ENCODE peak calls at places on chromosomes 3 and 15, in seven cellular contexts. Y is AML-193; A is iPS-NIHi11; N is neural progenitor cell; B is stimulated activated CD8-positive, alpha-beta memory T cell treated with anti-CD3 and anti-CD28 coated beads, Interleukin-15, amount 100 ng/mL, for 24 hours; W is T follicular helper cell; P is HTR-8/SVneo. M is an unnamed sample.
A peak's percentile ranks its signal among the peaks of the same experiment; 100 is the strongest.

GRCh38 chr15:77839970-77840609 is 207.4 kb upstream of the LINGO1 start:
- DNase-seq in Y (no peak), A (no peak), N (no peak), B (no peak), W (no peak), P (no peak), M (no peak)

GRCh38 chr15:41981373-41982132 is 9.2 kb upstream of the EHD4 start:
- DNase-seq in Y (no peak), A (no peak), N (no peak), B (no peak), W (no peak), P (no peak), M (no peak)

GRCh38 chr3:11835028-11835639 is 11.6 kb downstream of the TAMM41 start:
- DNase-seq in Y (peak; percentile 38), A (no peak), N (peak; percentile 16), B (no peak), W (no peak), P (peak; percentile 51), M (peak; percentile 17)

GRCh38 chr3:195082811-195083210 is 188.1 kb downstream of the XXYLT1 start:
- DNase-seq in Y (no peak), A (no peak), N (no peak), B (no peak), W (no peak), P (no peak), M (no peak)

GRCh38 chr3:106458952-106459351 is 590.1 kb upstream of the CBLB start:
- DNase-seq in Y (no peak), A (no peak), N (no peak), B (no peak), W (no peak), P (no peak), M (no peak)

GRCh38 chr3:170997966-170998913 is 28.3 kb downstream of the SLC2A2 start:
- DNase-seq in Y (no peak), A (no peak), N (no peak), B (no peak), W (no peak), P (no peak), M (no peak)

GRCh38 chr3:8001712-8002111 is 499.9 kb upstream of the LMCD1 start:
- DNase-seq in Y (no peak), A (no peak), N (no peak), B (no peak), W (no peak), P (no peak), M (no peak)

GRCh38 chr3:176274161-176274560 is 923.1 kb downstream of the TBL1XR1 start:
- DNase-seq in Y (no peak), A (peak; percentile 21), N (no peak), B (no peak), W (no peak), P (no peak), M (no peak)

GRCh38 chr3:24199775-24200247 is 254.7 kb downstream of the NR1D2 start:
- DNase-seq in Y (no peak), A (no peak), N (no peak), B (no peak), W (no peak), P (peak; percentile 26), M (no peak)

GRCh38 chr3:105823149-105823866 is 45.5 kb downstream of the CBLB start:
- DNase-seq in Y (no peak), A (no peak), N (no peak), B (no peak), W (no peak), P (peak; percentile 32), M (no peak)

GRCh38 chr15:83569341-83569740 is 84.6 kb upstream of the ADAMTSL3 start:
- DNase-seq in Y (no peak), A (no peak), N (no peak), B (no peak), W (no peak), P (no peak), M (no peak)

GRCh38 chr3:15460891-15461524 is 33.6 kb downstream of the EAF1 start:
- DNase-seq in Y (peak; percentile 74), A (no peak), N (no peak), B (no peak), W (no peak), P (peak; percentile 10), M (peak; percentile 63)

GRCh38 chr3:194472290-194472920 is 14.4 kb downstream of the ATP13A3 start:
- DNase-seq in Y (peak; percentile 91), A (peak; percentile 47), N (peak; percentile 72), B (no peak), W (peak; percentile 5), P (peak; percentile 31), M (peak; percentile 83)

GRCh38 chr15:28112101-28112760 is 13.1 kb upstream of the OCA2 start:
- DNase-seq in Y (no peak), A (no peak), N (no peak), B (no peak), W (no peak), P (no peak), M (no peak)

GRCh38 chr3:30302027-30302426 is 304.4 kb upstream of the TGFBR2 start:
- DNase-seq in Y (no peak), A (no peak), N (no peak), B (no peak), W (no peak), P (no peak), M (no peak)

GRCh38 chr3:193418576-193419373 is 40.2 kb upstream of the ATP13A5 start:
- DNase-seq in Y (no peak), A (no peak), N (no peak), B (no peak), W (no peak), P (no peak), M (no peak)

GRCh38 chr3:147411777-147412176 is 2.6 kb downstream of the ZIC1 start:
- DNase-seq in Y (no peak), A (no peak), N (peak; percentile 38), B (no peak), W (no peak), P (no peak), M (no peak)

GRCh38 chr3:164024786-164025185 is 1053.5 kb downstream of the SI start:
- DNase-seq in Y (no peak), A (no peak), N (peak; percentile 21), B (no peak), W (no peak), P (no peak), M (no peak)

GRCh38 chr15:70202756-70203155 is 105.0 kb upstream of the TLE3 start:
- DNase-seq in Y (no peak), A (no peak), N (no peak), B (no peak), W (no peak), P (no peak), M (no peak)

GRCh38 chr3:105458518-105459215 is 92.0 kb downstream of the ALCAM start:
- DNase-seq in Y (no peak), A (no peak), N (no peak), B (no peak), W (no peak), P (no peak), M (no peak)

GRCh38 chr3:138944842-138945645 is 1.9 kb downstream of the FOXL2 start:
- DNase-seq in Y (no peak), A (peak; percentile 37), N (peak; percentile 85), B (no peak), W (no peak), P (no peak), M (no peak)

GRCh38 chr3:49132437-49133225 is at the start of gene LAMB2:
- DNase-seq in Y (no peak), A (peak; percentile 90), N (peak; percentile 89), B (no peak), W (no peak), P (peak; percentile 83), M (no peak)

GRCh38 chr3:12536423-12536822 is 8.9 kb downstream of the MKRN2OS start:
- DNase-seq in Y (no peak), A (no peak), N (no peak), B (no peak), W (no peak), P (no peak), M (no peak)

GRCh38 chr3:73520931-73521461 is 103.7 kb downstream of the PDZRN3 start:
- DNase-seq in Y (no peak), A (no peak), N (no peak), B (no peak), W (no peak), P (no peak), M (no peak)

GRCh38 chr3:110680365-110680909 is 391.2 kb upstream of the NECTIN3 start:
- DNase-seq in Y (no peak), A (no peak), N (no peak), B (no peak), W (no peak), P (no peak), M (no peak)

GRCh38 chr3:63046580-63046979 is 171.4 kb upstream of the CADPS start:
- DNase-seq in Y (no peak), A (no peak), N (no peak), B (no peak), W (no peak), P (no peak), M (no peak)

GRCh38 chr15:66803182-66803729 is 101.2 kb downstream of the SMAD6 start:
- DNase-seq in Y (peak; percentile 17), A (peak; percentile 90), N (peak; percentile 81), B (no peak), W (no peak), P (peak; percentile 95), M (no peak)

GRCh38 chr3:155282416-155283091 is 10.9 kb downstream of the STRIT1 start:
- DNase-seq in Y (no peak), A (no peak), N (no peak), B (no peak), W (no peak), P (no peak), M (no peak)

GRCh38 chr3:37144806-37145205 is 29.6 kb downstream of the LRRFIP2 start:
- DNase-seq in Y (peak; percentile 29), A (no peak), N (no peak), B (no peak), W (no peak), P (no peak), M (no peak)

M was measured in MM.1S.